ENCODE peak calls at places on chromosomes 13 and 19, in ten cellular contexts. R is AG04450, A is fibroblast of pulmonary artery, P is IMR-90, I is body of pancreas, S is upper lobe of right lung, Z is astrocyte of the cerebellum, U is neural progenitor cell, X is psoas muscle, G is dorsolateral prefrontal cortex. N is an unnamed sample.

GRCh38 chr13:41645313-41645712 is 188.0 kb downstream of the RGCC start:
- DNase-seq in R (peak; percentile 74), A (peak; percentile 94), P (peak; percentile 90), I (peak; percentile 41), S (no peak), Z (peak; percentile 79), U (no peak), X (peak; percentile 68), G (no peak), N (peak; percentile 38)

GRCh38 chr13:112705286-112705685 is 15.4 kb downstream of the ATP11A start:
- DNase-seq in R (no peak), A (no peak), P (no peak), I (peak; percentile 3), S (no peak), Z (no peak), U (no peak), X (peak; percentile 34), G (no peak), N (no peak)

GRCh38 chr13:95087746-95088305 is 213.4 kb downstream of the ABCC4 start:
- DNase-seq in R (no peak), A (peak; percentile 78), P (peak; percentile 63), I (no peak), S (no peak), Z (peak; percentile 23), U (no peak), X (no peak), G (no peak), N (no peak)

GRCh38 chr13:106691861-106692260 is 123.9 kb upstream of the ARGLU1 start:
- DNase-seq in R (no peak), A (no peak), P (no peak), I (no peak), S (no peak), Z (no peak), U (no peak), X (no peak), G (no peak), N (no peak)

GRCh38 chr19:16607819-16608218 is 20.2 kb downstream of the MED26 start:
- DNase-seq in R (no peak), A (no peak), P (no peak), I (peak; percentile 28), S (no peak), Z (no peak), U (no peak), X (peak; percentile 64), G (no peak), N (no peak)

GRCh38 chr13:106117035-106117434 is 418.4 kb downstream of the EFNB2 start:
- DNase-seq in R (peak; percentile 24), A (no peak), P (peak; percentile 77), I (no peak), S (no peak), Z (peak; percentile 18), U (no peak), X (no peak), G (no peak), N (peak; percentile 58)

GRCh38 chr19:42115219-42115618 is 17.0 kb downstream of the POU2F2 start:
- DNase-seq in R (no peak), A (peak; percentile 44), P (peak; percentile 68), I (peak; percentile 85), S (no peak), Z (no peak), U (no peak), X (no peak), G (no peak), N (no peak)

GRCh38 chr19:17246681-17247425 is 1.1 kb upstream of the NR2F6 start:
- DNase-seq in R (no peak), A (no peak), P (peak; percentile 23), I (peak; percentile 61), S (peak; percentile 80), Z (no peak), U (no peak), X (peak; percentile 72), G (no peak), N (no peak)

GRCh38 chr13:107865643-107866006 is 349.7 kb downstream of the LIG4 start:
- DNase-seq in R (no peak), A (peak; percentile 18), P (peak; percentile 50), I (no peak), S (no peak), Z (no peak), U (no peak), X (no peak), G (no peak), N (no peak)

GRCh38 chr19:9941236-9941635 is 4.9 kb upstream of the OLFM2 start:
- DNase-seq in R (no peak), A (no peak), P (peak; percentile 29), I (no peak), S (no peak), Z (no peak), U (no peak), X (no peak), G (no peak), N (no peak)

GRCh38 chr19:40604647-40605200 is 3.6 kb downstream of the LTBP4 start:
- DNase-seq in R (no peak), A (no peak), P (no peak), I (peak; percentile 53), S (no peak), Z (no peak), U (peak; percentile 34), X (no peak), G (no peak), N (no peak)

GRCh38 chr19:47445527-47445926 is 26.2 kb downstream of the SLC8A2 start:
- DNase-seq in R (no peak), A (no peak), P (no peak), I (no peak), S (no peak), Z (no peak), U (no peak), X (no peak), G (no peak), N (no peak)

GRCh38 chr13:97028441-97029299 is 34.4 kb upstream of the OXGR1 start:
- DNase-seq in R (no peak), A (peak; percentile 78), P (peak; percentile 40), I (peak; percentile 78), S (no peak), Z (peak; percentile 24), U (peak; percentile 45), X (peak; percentile 53), G (peak; percentile 71), N (peak; percentile 14)

GRCh38 chr13:23941216-23941615 is 43.9 kb upstream of the C1QTNF9B start:
- DNase-seq in R (no peak), A (no peak), P (no peak), I (no peak), S (no peak), Z (no peak), U (no peak), X (no peak), G (no peak), N (no peak)

DNA sequence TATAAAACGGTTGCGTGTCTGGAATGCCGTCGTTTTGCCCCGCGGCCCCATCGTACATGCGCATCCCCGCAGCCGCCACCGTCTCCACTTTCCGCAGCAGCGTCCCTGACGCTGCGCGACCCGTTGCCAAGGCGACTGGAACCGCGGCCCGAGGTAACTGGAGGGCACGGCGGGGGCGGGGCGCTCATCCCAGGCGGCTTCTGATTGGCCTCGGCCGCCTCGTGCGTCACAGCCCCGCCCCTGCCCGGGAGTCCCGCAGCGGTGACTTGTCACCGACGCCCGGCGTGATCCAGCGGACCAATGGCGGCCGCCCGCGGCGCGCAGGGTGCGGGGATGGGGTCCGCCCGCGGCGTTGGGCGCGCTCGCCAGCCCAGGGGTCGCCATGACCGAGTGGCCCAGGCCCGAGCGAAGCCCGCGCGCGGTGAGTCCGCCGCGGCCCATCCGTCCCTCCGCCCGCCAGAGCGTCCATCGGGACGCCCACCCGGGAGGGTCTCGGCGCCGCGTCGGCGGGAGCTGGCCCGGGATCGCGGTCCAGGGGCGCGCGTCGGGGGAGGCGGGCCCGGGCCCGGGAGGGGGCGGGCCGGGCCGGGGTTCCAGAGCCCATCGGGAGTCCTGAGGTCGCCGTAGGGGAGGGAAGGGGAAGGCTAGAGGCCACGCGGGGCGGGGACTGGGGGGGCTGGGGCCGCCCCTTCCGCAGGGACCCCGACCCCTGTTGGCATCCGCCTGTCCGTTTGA is at the start of gene ZSCAN1:
- DNase-seq in R (no peak), A (peak; percentile 49), P (peak; percentile 41), I (peak; percentile 88), S (no peak), Z (no peak), U (peak; percentile 99), X (peak; percentile 72), G (peak; percentile 96), N (no peak)
- H3K4me3 ChIP-seq in R (peak within 1 kb of the TSS; percentile 27), A (peak within 1 kb of the TSS; percentile 10), P (peak within 1 kb of the TSS; percentile 63), I (no peak within 1 kb of the TSS), S (peak within 1 kb of the TSS; percentile 26), Z (peak within 1 kb of the TSS; percentile 19), U (peak within 1 kb of the TSS; percentile 67), X (peak within 1 kb of the TSS; percentile 32), G (peak within 1 kb of the TSS; percentile 61), N (no peak within 1 kb of the TSS)

GRCh38 chr19:45154064-45154827 is 6.5 kb downstream of the NKPD1 start:
- DNase-seq in R (no peak), A (peak; percentile 85), P (peak; percentile 86), I (no peak), S (no peak), Z (peak; percentile 59), U (no peak), X (no peak), G (no peak), N (peak; percentile 32)
- TF ChIP-seq CTCF in R (peak; percentile 1), A (no peak), P (no peak), I (no peak), S (no peak), Z (no peak), U (no peak), X (no peak), G (no peak), N (no peak)

DNA sequence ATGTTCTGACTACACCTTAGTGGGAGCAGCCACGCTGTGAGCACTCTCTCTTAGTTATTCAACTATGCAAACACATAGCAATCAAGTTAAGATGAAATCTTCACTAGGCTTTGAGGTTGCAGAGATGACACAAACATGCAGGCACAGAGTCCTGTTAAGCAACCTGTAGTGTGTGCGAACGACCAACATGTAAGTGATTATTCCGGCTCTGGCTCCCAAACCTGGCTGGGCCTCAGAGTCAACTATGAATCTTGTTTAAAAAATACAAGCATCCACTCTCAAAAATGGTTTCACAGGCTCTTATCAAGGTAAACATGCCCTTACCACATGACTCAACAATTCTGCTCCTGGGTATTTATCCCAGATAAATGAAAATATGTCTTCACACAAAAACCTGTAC is 91.4 kb downstream of the IRS2 start:
- DNase-seq in R (no peak), A (no peak), P (no peak), I (no peak), S (no peak), Z (no peak), U (no peak), X (no peak), G (no peak), N (no peak)
- H3K4me3 ChIP-seq in R (no peak overlapping the region), A (no peak overlapping the region), P (no peak overlapping the region), I (no peak overlapping the region), S (no peak overlapping the region), Z (no peak overlapping the region), U (no peak overlapping the region), X (no peak overlapping the region), G (no peak overlapping the region), N (no peak overlapping the region)

DNA sequence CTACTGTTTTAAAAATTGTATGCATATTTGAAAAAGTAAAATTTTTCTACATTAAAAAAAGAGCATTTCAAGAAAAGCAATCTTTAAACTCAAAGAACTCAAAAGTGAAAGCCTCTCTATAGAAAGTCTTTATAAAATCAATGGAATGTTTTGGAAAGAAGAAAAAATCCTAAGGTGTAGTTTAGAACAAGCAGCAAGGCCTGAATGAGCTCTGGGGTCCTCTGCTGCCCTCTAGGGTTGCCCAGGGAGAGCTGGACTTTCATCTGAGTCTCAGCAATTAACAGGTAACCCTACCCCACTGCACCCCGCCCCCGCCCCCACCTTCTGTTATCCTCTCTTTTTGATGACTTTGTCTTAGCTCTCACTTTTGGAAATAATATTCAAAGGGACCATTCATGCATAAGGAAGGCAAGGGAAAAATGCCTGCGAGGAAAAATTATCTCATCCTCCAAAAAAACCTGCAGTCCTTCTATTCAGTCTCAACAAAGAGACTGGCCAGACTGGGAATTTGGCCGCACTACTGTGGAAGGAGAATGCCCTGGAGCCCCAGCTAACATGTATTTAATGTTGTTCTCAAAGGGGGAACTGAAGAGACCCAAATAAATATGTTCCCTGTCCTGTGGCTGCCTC is 24.1 kb downstream of the SLC25A30 start:
- DNase-seq in R (no peak), A (peak; percentile 67), P (peak; percentile 54), I (peak; percentile 71), S (no peak), Z (peak; percentile 52), U (peak; percentile 74), X (no peak), G (peak; percentile 46), N (no peak)
- TF ChIP-seq CTCF in R (peak; percentile 80), A (peak; percentile 74), P (peak; percentile 59), I (peak; percentile 58), S (peak; percentile 60), Z (peak; percentile 81), U (peak; percentile 81), X (peak; percentile 62), G (peak; percentile 64), N (peak; percentile 68)

N was measured in HFF-Myc.